ENCODE peak calls at places on chromosomes 16 and 17, in seven cellular contexts. G, K, J, U, P, H and W are unnamed samples.

GRCh38 chr16:86975445-86975844 is 341.7 kb downstream of the C16orf95 start:
- DNase-seq in H (peak; percentile 75), K (no peak), G (no peak), P (peak; percentile 69), U (peak; percentile 47), J (peak; percentile 91), W (no peak)

GRCh38 chr16:84868829-84869457 is 49.2 kb downstream of the CRISPLD2 start:
- DNase-seq in J (no peak), K (peak; percentile 53), G (no peak), H (no peak), U (no peak), P (no peak), W (no peak)

GRCh38 chr16:11094075-11094593 is 149.8 kb downstream of the CLEC16A start:
- DNase-seq in U (no peak), H (no peak), P (peak; percentile 79), G (peak; percentile 51), J (peak; percentile 48), K (no peak), W (no peak)

GRCh38 chr16:79768594-79768993 is 168.1 kb upstream of the MAF start:
- DNase-seq in U (peak; percentile 7), K (no peak), G (no peak), H (no peak), J (no peak), P (no peak), W (no peak)

GRCh38 chr17:30235386-30236296 is at the start of gene SLC6A4:
- DNase-seq in G (no peak), U (no peak), J (peak; percentile 14), K (no peak), P (peak; percentile 23), H (no peak), W (no peak)

GRCh38 chr17:27751166-27751565 is 49.2 kb downstream of the NOS2 start:
- DNase-seq in J (no peak), U (no peak), G (no peak), H (no peak), K (no peak), P (no peak), W (no peak)

GRCh38 chr17:73747221-73748002 is 103.2 kb upstream of the SDK2 start:
- DNase-seq in G (no peak), U (no peak), K (peak; percentile 92), H (no peak), J (no peak), P (no peak), W (no peak)

GRCh38 chr17:8532021-8532420 is 96.3 kb downstream of the NDEL1 start:
- DNase-seq in P (no peak), H (no peak), G (no peak), K (no peak), J (peak; percentile 56), U (no peak), W (no peak)

GRCh38 chr17:43020789-43021738 is 1.1 kb downstream of the VAT1 start:
- DNase-seq in J (peak; percentile 76), U (peak; percentile 84), K (no peak), H (peak; percentile 90), G (no peak), P (peak; percentile 91), W (peak; percentile 33)

GRCh38 chr16:80628254-80628653 is 87.5 kb downstream of the DYNLRB2 start:
- DNase-seq in U (no peak), H (no peak), J (no peak), K (no peak), P (no peak), G (no peak), W (no peak)

GRCh38 chr17:82917656-82918345 is 78.0 kb upstream of the ZNF750 start:
- DNase-seq in K (no peak), U (no peak), H (no peak), G (peak; percentile 14), J (peak; percentile 26), P (peak; percentile 15), W (no peak)

GRCh38 chr17:35726609-35727460 is 4.6 kb upstream of the RASL10B start:
- DNase-seq in U (peak; percentile 65), K (no peak), H (peak; percentile 77), J (peak; percentile 93), G (no peak), P (peak; percentile 96), W (no peak)

GRCh38 chr16:88688013-88688778 is 1.9 kb upstream of the SNAI3 start:
- DNase-seq in U (no peak), P (no peak), H (no peak), G (no peak), J (no peak), K (no peak), W (no peak)

GRCh38 chr17:58587713-58588117 is 73.3 kb upstream of the MTMR4 start:
- DNase-seq in P (peak; percentile 54), H (peak; percentile 55), K (peak; percentile 46), J (peak; percentile 50), G (peak; percentile 39), U (peak; percentile 42), W (peak; percentile 41)

GRCh38 chr16:30874244-30874820 is 19.5 kb downstream of the BCL7C start:
- DNase-seq in J (no peak), U (no peak), G (no peak), P (no peak), K (no peak), H (no peak), W (no peak)

GRCh38 chr16:11087691-11088431 is 143.5 kb downstream of the CLEC16A start:
- DNase-seq in J (no peak), K (no peak), P (peak; percentile 42), U (no peak), G (no peak), H (no peak), W (no peak)

GRCh38 chr16:72723781-72724180 is 324.1 kb downstream of the ZFHX3 start:
- DNase-seq in J (peak; percentile 42), P (peak; percentile 13), U (no peak), H (no peak), G (no peak), K (no peak), W (no peak)

GRCh38 chr17:79001190-79002020 is 8.2 kb downstream of the CANT1 start:
- DNase-seq in J (no peak), P (no peak), H (peak; percentile 43), G (no peak), U (no peak), K (no peak), W (no peak)

GRCh38 chr16:72425571-72426341 is 253.8 kb upstream of the PMFBP1 start:
- DNase-seq in H (no peak), J (no peak), U (no peak), P (no peak), G (no peak), K (no peak), W (no peak)

GRCh38 chr17:29784661-29785060 is 145.4 kb downstream of the SSH2 start:
- DNase-seq in U (no peak), G (no peak), P (peak; percentile 20), H (no peak), K (no peak), J (peak; percentile 57), W (no peak)

GRCh38 chr16:76190059-76190458 is 87.1 kb upstream of the CNTNAP4 start:
- DNase-seq in H (no peak), G (no peak), J (no peak), U (no peak), P (no peak), K (no peak), W (no peak)

GRCh38 chr17:14581181-14581830 is 280.4 kb downstream of the HS3ST3B1 start:
- DNase-seq in U (no peak), H (no peak), K (no peak), G (no peak), P (no peak), J (no peak), W (no peak)

GRCh38 chr16:48963306-48963705 is 318.3 kb downstream of the CBLN1 start:
- DNase-seq in U (no peak), K (no peak), G (no peak), J (no peak), P (peak; percentile 37), H (no peak), W (no peak)

GRCh38 chr17:41324180-41325075 is 8.9 kb upstream of the KRTAP17-1 start:
- DNase-seq in J (peak; percentile 3), U (no peak), G (no peak), H (no peak), P (no peak), K (no peak), W (no peak)

GRCh38 chr16:3578610-3579551 is 1.7 kb upstream of the NLRC3 start:
- DNase-seq in J (no peak), K (no peak), G (no peak), U (no peak), H (no peak), P (no peak), W (no peak)

GRCh38 chr17:51014129-51014528 is 106.5 kb downstream of the SPAG9 start:
- DNase-seq in K (no peak), J (no peak), U (no peak), H (no peak), P (no peak), G (no peak), W (no peak)

GRCh38 chr17:83177611-83178532 is 98.5 kb downstream of the METRNL start:
- DNase-seq in G (no peak), U (peak; percentile 3), P (no peak), K (no peak), H (no peak), J (no peak), W (no peak)